ENCODE peak calls at places on chromosomes 11 and 22, in four cellular contexts. U is CD8-positive, alpha-beta memory T cell; W is heart left ventricle; L is upper lobe of right lung. A is an unnamed sample.

GRCh38 chr22:49676783-49677494 is 150.7 kb downstream of the BRD1 start:
- DNase-seq in U (no peak), W (no peak), L (no peak), A (no peak)

GRCh38 chr11:86147004-86147403 is 78.1 kb upstream of the PICALM start:
- DNase-seq in U (no peak), W (no peak), L (no peak), A (no peak)

GRCh38 chr11:10692716-10693115 is 839 bp downstream of the IRAG1 start:
- DNase-seq in L (no peak), W (no peak), U (no peak), A (no peak)

GRCh38 chr11:70899616-70900015 is 352.8 kb downstream of the SHANK2 start:
- DNase-seq in W (no peak), L (peak; percentile 32), U (no peak), A (no peak)

GRCh38 chr11:130161441-130161840 is 1.9 kb downstream of the ST14 start:
- DNase-seq in U (no peak), L (no peak), W (no peak), A (no peak)

GRCh38 chr11:34655335-34656008 is 34.6 kb downstream of the EHF start:
- DNase-seq in W (no peak), U (no peak), L (no peak), A (no peak)

GRCh38 chr11:17396598-17397310 is 8.3 kb upstream of the KCNJ11 start:
- DNase-seq in L (no peak), U (no peak), W (no peak), A (no peak)

GRCh38 chr11:8810331-8811301 is 100.4 kb upstream of the AKIP1 start:
- DNase-seq in L (peak; percentile 91), U (no peak), W (peak; percentile 89), A (no peak)

GRCh38 chr22:35540600-35541253 is at the start of gene RASD2:
- DNase-seq in L (no peak), W (peak; percentile 61), U (no peak), A (peak; percentile 52)

GRCh38 chr11:64801591-64802369 is 1.2 kb downstream of the MAP4K2 start:
- DNase-seq in L (no peak), U (no peak), W (no peak), A (no peak)
- H3K4me3 ChIP-seq in L (peak overlapping the region; percentile 57), U (peak overlapping the region; percentile 77), W (peak overlapping the region; percentile 78), A (peak overlapping the region; percentile 62)

DNA sequence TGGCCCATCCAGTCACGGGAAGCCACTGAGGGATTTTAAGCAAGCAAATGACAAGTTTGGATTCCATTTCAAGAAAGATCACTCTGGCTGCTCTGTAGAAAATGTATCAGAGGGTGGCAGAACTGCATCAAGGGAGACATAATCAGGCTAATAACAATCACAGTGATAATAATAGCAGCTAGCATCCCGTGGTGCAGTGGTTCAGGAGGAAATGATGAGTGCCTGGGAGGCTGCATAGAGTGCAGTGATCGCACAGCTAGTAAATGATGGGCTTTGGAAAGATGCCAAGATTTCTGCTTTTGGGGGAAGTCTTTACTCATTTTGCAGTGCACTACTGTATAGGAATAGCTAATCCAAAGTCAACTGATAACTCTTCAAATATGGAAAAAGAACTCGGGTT is 35.8 kb downstream of the TNRC6B start:
- DNase-seq in W (no peak), L (no peak), U (no peak), A (no peak)
- H3K4me1 ChIP-seq in W (peaks cover 68% of the 10 kb centered on the region), L (peaks cover 62% of the 10 kb centered on the region), U (peaks cover 87% of the 10 kb centered on the region), A (no peaks in the 10 kb centered on the region)

DNA sequence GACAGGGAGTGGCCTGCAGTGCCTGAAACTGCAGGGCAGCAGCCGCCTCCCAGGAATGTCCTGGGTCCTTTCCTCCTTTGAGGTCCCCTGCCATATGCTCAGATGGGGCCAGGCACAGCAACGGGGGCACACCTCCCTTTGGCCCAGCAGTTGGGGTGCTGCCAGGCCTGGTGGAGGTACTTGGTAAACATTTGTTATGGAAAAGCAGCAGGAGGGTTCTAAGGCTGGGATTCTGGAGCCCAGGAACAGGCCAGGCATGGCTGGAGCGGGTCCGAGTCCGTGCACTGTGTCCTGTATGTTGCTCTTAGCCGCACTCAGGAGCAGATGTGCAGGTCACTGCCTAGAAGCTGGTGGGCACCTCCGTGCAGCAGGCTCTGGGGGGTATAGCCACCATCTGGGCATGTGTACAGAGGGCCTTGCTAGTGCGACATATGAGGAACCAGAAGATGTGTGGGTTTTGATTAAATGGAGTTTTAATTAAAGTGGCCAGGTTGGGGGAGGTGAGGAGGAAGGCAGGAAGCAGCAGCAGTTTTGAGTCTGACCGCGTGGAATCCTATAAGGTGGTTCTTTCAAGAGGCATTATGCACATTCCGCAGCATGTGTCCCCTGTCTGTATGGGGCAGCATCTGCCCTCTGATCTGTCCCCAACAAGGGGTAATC is 1.5 kb downstream of the ADORA2A start:
- DNase-seq in L (no peak), U (peak; percentile 32), W (no peak), A (no peak)
- H3K4me3 ChIP-seq in L (peak overlapping the region; percentile 31), U (peak overlapping the region; percentile 95), W (no peak overlapping the region), A (no peak overlapping the region)

GRCh38 chr22:31947296-31947695 is 3.0 kb downstream of the YWHAH start:
- DNase-seq in L (no peak), W (no peak), U (peak; percentile 34), A (peak; percentile 17)
- H3K4me1 ChIP-seq in L (peaks cover 48% of the 10 kb centered on the region), W (peaks cover 57% of the 10 kb centered on the region), U (peaks cover 33% of the 10 kb centered on the region), A (peaks cover 45% of the 10 kb centered on the region)

DNA sequence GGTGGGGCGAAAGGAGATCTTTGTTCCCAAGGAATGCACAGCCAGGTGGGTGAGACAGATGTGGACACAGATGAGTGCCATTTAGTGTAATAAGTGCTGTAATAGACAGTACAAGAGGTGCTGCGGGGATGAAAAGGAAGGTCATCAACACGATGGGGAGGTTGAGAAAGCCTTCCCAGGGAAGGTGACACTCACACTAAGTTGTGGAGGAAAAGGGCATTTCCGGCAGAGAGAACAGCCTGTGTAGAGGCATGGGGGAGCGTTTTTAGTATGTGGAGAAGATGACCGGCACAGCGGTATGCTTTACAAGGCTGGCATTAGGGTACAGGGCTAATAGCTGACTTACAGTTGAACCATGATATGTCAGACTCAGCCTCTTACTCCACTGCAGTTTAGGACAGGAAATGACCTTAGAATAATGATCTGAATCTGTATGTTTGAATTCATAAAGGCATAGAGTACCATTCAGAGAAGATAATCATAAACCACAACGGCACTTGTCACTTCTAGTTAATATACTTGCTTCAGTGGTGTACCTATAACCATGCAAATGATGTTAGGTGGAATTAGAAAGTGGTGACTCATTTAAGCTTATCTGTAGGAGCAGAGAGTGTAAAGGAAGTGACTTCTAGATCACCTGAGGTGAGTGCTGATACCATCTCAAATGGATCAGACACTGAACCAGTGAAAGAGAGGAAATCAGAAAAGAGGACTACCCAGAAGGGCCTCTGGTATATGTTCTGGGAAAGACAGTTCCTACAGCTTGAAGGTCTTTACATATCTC is 60.6 kb downstream of the FAM83F start:
- DNase-seq in L (no peak), U (peak; percentile 37), W (no peak), A (no peak)
- H3K4me3 ChIP-seq in L (no peak overlapping the region), U (peak overlapping the region; percentile 9), W (no peak overlapping the region), A (no peak overlapping the region)

A was measured in DND-41.